ENCODE peak calls at places on chromosomes 11 and 22, in seven cellular contexts. T, D, R, M, X, I and J are unnamed samples.

GRCh38 chr11:75572744-75573143 is 10.7 kb downstream of the SERPINH1 start:
- DNase-seq in T (no peak), D (no peak), R (no peak), M (no peak), X (no peak), I (no peak), J (no peak)

GRCh38 chr11:70603756-70604211 is 205.5 kb downstream of the CTTN start:
- DNase-seq in T (no peak), D (no peak), R (no peak), M (no peak), X (no peak), I (no peak), J (peak; percentile 82)

GRCh38 chr11:114059278-114059983 is at the start of gene ZBTB16:
- DNase-seq in T (peak; percentile 83), D (peak; percentile 95), R (no peak), M (no peak), X (peak; percentile 91), I (peak; percentile 87), J (no peak)

GRCh38 chr11:70064011-70064725 is 13.9 kb upstream of the ANO1 start:
- DNase-seq in T (no peak), D (peak; percentile 2), R (no peak), M (no peak), X (no peak), I (no peak), J (no peak)

GRCh38 chr11:29184939-29185890 is 831.6 kb downstream of the KCNA4 start:
- DNase-seq in T (no peak), D (no peak), R (peak; percentile 16), M (no peak), X (no peak), I (no peak), J (peak; percentile 2)

GRCh38 chr22:36022697-36023096 is 5.9 kb downstream of the RBFOX2 start:
- DNase-seq in T (no peak), D (no peak), R (no peak), M (peak; percentile 34), X (no peak), I (no peak), J (no peak)

GRCh38 chr11:128498846-128499245 is 88.5 kb downstream of the ETS1 start:
- DNase-seq in T (no peak), D (no peak), R (no peak), M (no peak), X (no peak), I (no peak), J (no peak)

GRCh38 chr11:36465449-36466163 is 44.5 kb downstream of the TRAF6 start:
- DNase-seq in T (no peak), D (no peak), R (no peak), M (no peak), X (no peak), I (no peak), J (no peak)

GRCh38 chr11:58133329-58134076 is 8.2 kb upstream of the OR9I1 start:
- DNase-seq in T (no peak), D (no peak), R (no peak), M (no peak), X (no peak), I (no peak), J (no peak)

GRCh38 chr11:64285885-64286800 is 495 bp downstream of the GPR137 start:
- DNase-seq in T (no peak), D (no peak), R (peak; percentile 56), M (peak; percentile 48), X (peak; percentile 46), I (peak; percentile 64), J (no peak)

GRCh38 chr11:20723366-20723765 is 54.0 kb downstream of the NELL1 start:
- DNase-seq in T (no peak), D (no peak), R (no peak), M (no peak), X (no peak), I (no peak), J (peak; percentile 93)

GRCh38 chr11:4551346-4551979 is 6.5 kb downstream of the OR52M1 start:
- DNase-seq in T (peak; percentile 14), D (no peak), R (peak; percentile 19), M (no peak), X (no peak), I (no peak), J (peak; percentile 26)

GRCh38 chr11:32830796-32831195 is 1.1 kb downstream of the PRRG4 start:
- DNase-seq in T (no peak), D (no peak), R (no peak), M (no peak), X (no peak), I (no peak), J (no peak)

GRCh38 chr11:5007561-5007960 is 12.9 kb downstream of the OR51L1 start:
- DNase-seq in T (no peak), D (no peak), R (no peak), M (no peak), X (no peak), I (no peak), J (peak; percentile 8)

GRCh38 chr22:22463855-22464540 is 44.5 kb downstream of the ZNF280B start:
- DNase-seq in T (peak; percentile 54), D (no peak), R (peak; percentile 52), M (peak; percentile 84), X (peak; percentile 24), I (peak; percentile 6), J (peak; percentile 64)

GRCh38 chr11:85809191-85809590 is 1.8 kb downstream of the SYTL2 start:
- DNase-seq in T (no peak), D (no peak), R (no peak), M (peak; percentile 68), X (no peak), I (no peak), J (peak; percentile 89)

GRCh38 chr11:34148504-34149165 is 43.2 kb downstream of the NAT10 start:
- DNase-seq in T (no peak), D (peak; percentile 42), R (no peak), M (no peak), X (no peak), I (no peak), J (no peak)

GRCh38 chr22:44850946-44851345 is 98.6 kb downstream of the ARHGAP8 start:
- DNase-seq in T (no peak), D (peak; percentile 3), R (no peak), M (no peak), X (no peak), I (no peak), J (no peak)

GRCh38 chr22:35910013-35910860 is 118.4 kb downstream of the RBFOX2 start:
- DNase-seq in T (peak; percentile 74), D (no peak), R (no peak), M (no peak), X (no peak), I (no peak), J (no peak)

GRCh38 chr11:69943506-69943905 is 124.3 kb upstream of the FGF3 start:
- DNase-seq in T (no peak), D (peak; percentile 64), R (no peak), M (no peak), X (no peak), I (no peak), J (no peak)

GRCh38 chr11:29159552-29160465 is 857.0 kb downstream of the KCNA4 start:
- DNase-seq in T (peak; percentile 82), D (no peak), R (peak; percentile 78), M (peak; percentile 21), X (peak; percentile 23), I (peak; percentile 9), J (peak; percentile 73)

GRCh38 chr11:95398437-95399112 is 167.6 kb upstream of the SESN3 start:
- DNase-seq in T (no peak), D (no peak), R (peak; percentile 26), M (no peak), X (no peak), I (no peak), J (no peak)

GRCh38 chr22:45263790-45264269 is 20.9 kb upstream of the UPK3A start:
- DNase-seq in T (peak; percentile 61), D (peak; percentile 87), R (peak; percentile 80), M (peak; percentile 65), X (peak; percentile 70), I (peak; percentile 71), J (peak; percentile 55)

GRCh38 chr22:50684501-50684900 is 11.9 kb downstream of the SHANK3 start:
- DNase-seq in T (no peak), D (peak; percentile 59), R (no peak), M (no peak), X (no peak), I (no peak), J (no peak)

GRCh38 chr11:114219559-114220349 is 76.4 kb upstream of the NNMT start:
- DNase-seq in T (peak; percentile 95), D (no peak), R (no peak), M (no peak), X (no peak), I (no peak), J (no peak)

GRCh38 chr11:2870460-2870859 is 15.1 kb downstream of the CDKN1C start:
- DNase-seq in T (no peak), D (no peak), R (no peak), M (no peak), X (no peak), I (no peak), J (no peak)

GRCh38 chr22:48677168-48677520 is 1150.5 kb downstream of the BRD1 start:
- DNase-seq in T (no peak), D (no peak), R (no peak), M (no peak), X (no peak), I (no peak), J (no peak)

GRCh38 chr11:1852885-1853284 is at the start of gene LSP1:
- DNase-seq in T (no peak), D (no peak), R (no peak), M (peak; percentile 96), X (peak; percentile 63), I (no peak), J (no peak)

GRCh38 chr11:66006134-66006890 is 4.0 kb downstream of the BANF1 start:
- DNase-seq in T (no peak), D (no peak), R (no peak), M (no peak), X (no peak), I (no peak), J (no peak)
- H3K27ac ChIP-seq in T (no peak overlapping the region), D (no peak overlapping the region), R (no peak overlapping the region), M (no peak overlapping the region), X (no peak overlapping the region), I (no peak overlapping the region), J (no peak overlapping the region)

GRCh38 chr22:46732513-46732912 is 5.5 kb downstream of the CERK start:
- DNase-seq in T (no peak), D (no peak), R (no peak), M (no peak), X (no peak), I (no peak), J (no peak)
- H3K4me1 ChIP-seq in T (peaks cover 30% of the 10 kb centered on the region), D (no peaks in the 10 kb centered on the region), R (peaks cover 11% of the 10 kb centered on the region), M (peaks cover 47% of the 10 kb centered on the region), X (peaks cover 56% of the 10 kb centered on the region), I (peaks cover 58% of the 10 kb centered on the region), J (peaks cover 28% of the 10 kb centered on the region)

GRCh38 chr22:46450931-46451660 is 86.3 kb downstream of the CELSR1 start:
- DNase-seq in T (no peak), D (no peak), R (no peak), M (no peak), X (no peak), I (no peak), J (no peak)
- H3K27ac ChIP-seq in T (no peak overlapping the region), D (no peak overlapping the region), R (peak overlapping the region; percentile 40), M (no peak overlapping the region), X (peak overlapping the region; percentile 48), I (no peak overlapping the region), J (no peak overlapping the region)

DNA sequence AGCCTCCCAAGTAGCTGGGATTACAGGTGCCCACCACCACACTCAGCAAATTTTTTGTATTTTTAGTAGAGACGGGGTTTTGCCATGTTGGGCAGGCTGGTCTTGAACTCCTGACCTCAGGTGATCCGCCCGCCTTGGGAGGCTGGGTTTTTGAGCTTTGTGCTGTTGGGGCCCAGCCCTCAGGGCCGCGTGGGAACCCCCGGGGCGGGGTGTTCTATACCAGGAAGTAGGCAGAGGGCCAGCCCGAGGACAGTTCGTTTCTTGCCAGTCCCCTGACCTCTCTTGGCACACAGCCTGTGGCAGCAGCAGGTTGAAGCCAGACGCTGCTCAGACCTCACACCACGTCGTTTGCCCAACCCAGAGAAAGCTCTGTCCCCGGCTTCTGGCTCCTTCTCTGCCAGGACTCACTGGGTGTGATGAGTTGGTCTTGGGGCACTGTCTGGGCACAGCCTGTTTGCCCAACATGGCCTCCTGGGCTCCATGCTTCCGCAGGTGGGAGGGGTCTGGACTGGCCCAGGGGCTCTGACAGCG is 24.9 kb upstream of the CHKA start:
- DNase-seq in T (peak; percentile 55), D (peak; percentile 84), R (peak; percentile 94), M (no peak), X (peak; percentile 99), I (peak; percentile 98), J (no peak)
- H3K4me1 ChIP-seq in T (peaks cover 21% of the 10 kb centered on the region), D (no peaks in the 10 kb centered on the region), R (peaks cover 33% of the 10 kb centered on the region), M (peaks cover 7% of the 10 kb centered on the region), X (peaks cover 65% of the 10 kb centered on the region), I (peaks cover 62% of the 10 kb centered on the region), J (peaks cover 4% of the 10 kb centered on the region)